ENCODE peak calls at places on chromosomes 12 and 14, in four cellular contexts. One of them, this sample, is unnamed.

GRCh38 chr12:2064078-2064507 is 11.3 kb downstream of the CACNA1C start:
- DNase-seq in A172: peak; percentile 18
- DNase-seq in NCI-H510A: no peak
- DNase-seq in stimulated activated CD8-positive, alpha-beta memory T cell treated with anti-CD3 and anti-CD28 coated beads, Interleukin-2, amount 100 ng/mL, for 1 hour: no peak
- DNase-seq in this sample: peak; percentile 75

GRCh38 chr12:98559666-98560065 is 33.8 kb upstream of the SLC25A3 start:
- DNase-seq in A172: no peak
- DNase-seq in stimulated activated CD8-positive, alpha-beta memory T cell treated with anti-CD3 and anti-CD28 coated beads, Interleukin-2, amount 100 ng/mL, for 1 hour: no peak
- DNase-seq in NCI-H510A: no peak
- DNase-seq in this sample: no peak

GRCh38 chr14:100536141-100536540 is 51.1 kb downstream of the BEGAIN start:
- DNase-seq in A172: no peak
- DNase-seq in NCI-H510A: no peak
- DNase-seq in stimulated activated CD8-positive, alpha-beta memory T cell treated with anti-CD3 and anti-CD28 coated beads, Interleukin-2, amount 100 ng/mL, for 1 hour: no peak
- DNase-seq in this sample: no peak

GRCh38 chr12:71032933-71033332 is 112.4 kb upstream of the PTPRR start:
- DNase-seq in stimulated activated CD8-positive, alpha-beta memory T cell treated with anti-CD3 and anti-CD28 coated beads, Interleukin-2, amount 100 ng/mL, for 1 hour: no peak
- DNase-seq in A172: no peak
- DNase-seq in NCI-H510A: no peak
- DNase-seq in this sample: no peak

GRCh38 chr12:75606146-75606545 is 94.7 kb upstream of the KRR1 start:
- DNase-seq in A172: no peak
- DNase-seq in stimulated activated CD8-positive, alpha-beta memory T cell treated with anti-CD3 and anti-CD28 coated beads, Interleukin-2, amount 100 ng/mL, for 1 hour: no peak
- DNase-seq in NCI-H510A: no peak
- DNase-seq in this sample: no peak

GRCh38 chr12:114688256-114688845 is 4.4 kb upstream of the TBX3 start:
- DNase-seq in NCI-H510A: no peak
- DNase-seq in A172: no peak
- DNase-seq in stimulated activated CD8-positive, alpha-beta memory T cell treated with anti-CD3 and anti-CD28 coated beads, Interleukin-2, amount 100 ng/mL, for 1 hour: no peak
- DNase-seq in this sample: no peak

GRCh38 chr14:73025544-73025943 is 1.4 kb downstream of the ZFYVE1 start:
- DNase-seq in A172: no peak
- DNase-seq in NCI-H510A: no peak
- DNase-seq in stimulated activated CD8-positive, alpha-beta memory T cell treated with anti-CD3 and anti-CD28 coated beads, Interleukin-2, amount 100 ng/mL, for 1 hour: no peak
- DNase-seq in this sample: no peak

GRCh38 chr12:78540621-78541336 is 323.8 kb upstream of the SYT1 start:
- DNase-seq in NCI-H510A: no peak
- DNase-seq in stimulated activated CD8-positive, alpha-beta memory T cell treated with anti-CD3 and anti-CD28 coated beads, Interleukin-2, amount 100 ng/mL, for 1 hour: no peak
- DNase-seq in A172: no peak
- DNase-seq in this sample: no peak

GRCh38 chr12:124554429-124555029 is 12.9 kb downstream of the NCOR2 start:
- DNase-seq in A172: peak; percentile 40
- DNase-seq in stimulated activated CD8-positive, alpha-beta memory T cell treated with anti-CD3 and anti-CD28 coated beads, Interleukin-2, amount 100 ng/mL, for 1 hour: no peak
- DNase-seq in NCI-H510A: peak; percentile 30
- DNase-seq in this sample: no peak

GRCh38 chr12:11482955-11483354 is 87.6 kb upstream of the PRB2 start:
- DNase-seq in stimulated activated CD8-positive, alpha-beta memory T cell treated with anti-CD3 and anti-CD28 coated beads, Interleukin-2, amount 100 ng/mL, for 1 hour: no peak
- DNase-seq in NCI-H510A: no peak
- DNase-seq in A172: no peak
- DNase-seq in this sample: peak; percentile 6

GRCh38 chr14:23638414-23639047 is 2.4 kb downstream of the DHRS2 start:
- DNase-seq in stimulated activated CD8-positive, alpha-beta memory T cell treated with anti-CD3 and anti-CD28 coated beads, Interleukin-2, amount 100 ng/mL, for 1 hour: no peak
- DNase-seq in NCI-H510A: no peak
- DNase-seq in A172: no peak
- DNase-seq in this sample: peak; percentile 56

GRCh38 chr12:125633686-125634085 is 568.5 kb downstream of the AACS start:
- DNase-seq in A172: no peak
- DNase-seq in stimulated activated CD8-positive, alpha-beta memory T cell treated with anti-CD3 and anti-CD28 coated beads, Interleukin-2, amount 100 ng/mL, for 1 hour: no peak
- DNase-seq in NCI-H510A: peak; percentile 14
- DNase-seq in this sample: no peak

GRCh38 chr12:64990991-64991570 is 130.0 kb downstream of the WIF1 start:
- DNase-seq in A172: no peak
- DNase-seq in stimulated activated CD8-positive, alpha-beta memory T cell treated with anti-CD3 and anti-CD28 coated beads, Interleukin-2, amount 100 ng/mL, for 1 hour: no peak
- DNase-seq in NCI-H510A: no peak
- DNase-seq in this sample: no peak

GRCh38 chr12:31745242-31745641 is 16.4 kb upstream of the AMN1 start:
- DNase-seq in A172: no peak
- DNase-seq in stimulated activated CD8-positive, alpha-beta memory T cell treated with anti-CD3 and anti-CD28 coated beads, Interleukin-2, amount 100 ng/mL, for 1 hour: no peak
- DNase-seq in NCI-H510A: no peak
- DNase-seq in this sample: no peak

GRCh38 chr12:107730942-107731341 is 30.0 kb downstream of the PRDM4 start:
- DNase-seq in NCI-H510A: no peak
- DNase-seq in stimulated activated CD8-positive, alpha-beta memory T cell treated with anti-CD3 and anti-CD28 coated beads, Interleukin-2, amount 100 ng/mL, for 1 hour: no peak
- DNase-seq in A172: no peak
- DNase-seq in this sample: no peak

GRCh38 chr12:46367351-46368029 is 5.1 kb downstream of the SLC38A2 start:
- DNase-seq in A172: no peak
- DNase-seq in NCI-H510A: no peak
- DNase-seq in stimulated activated CD8-positive, alpha-beta memory T cell treated with anti-CD3 and anti-CD28 coated beads, Interleukin-2, amount 100 ng/mL, for 1 hour: no peak
- DNase-seq in this sample: no peak

GRCh38 chr12:38934078-38934584 is 28.7 kb upstream of the CPNE8 start:
- DNase-seq in NCI-H510A: no peak
- DNase-seq in A172: no peak
- DNase-seq in stimulated activated CD8-positive, alpha-beta memory T cell treated with anti-CD3 and anti-CD28 coated beads, Interleukin-2, amount 100 ng/mL, for 1 hour: no peak
- DNase-seq in this sample: no peak

GRCh38 chr12:51771008-51771407 is 77.5 kb downstream of the FIGNL2 start:
- DNase-seq in stimulated activated CD8-positive, alpha-beta memory T cell treated with anti-CD3 and anti-CD28 coated beads, Interleukin-2, amount 100 ng/mL, for 1 hour: no peak
- DNase-seq in NCI-H510A: no peak
- DNase-seq in A172: no peak
- DNase-seq in this sample: no peak

GRCh38 chr12:44015333-44015941 is 179.6 kb downstream of the TMEM117 start:
- DNase-seq in NCI-H510A: no peak
- DNase-seq in stimulated activated CD8-positive, alpha-beta memory T cell treated with anti-CD3 and anti-CD28 coated beads, Interleukin-2, amount 100 ng/mL, for 1 hour: no peak
- DNase-seq in A172: peak; percentile 37
- DNase-seq in this sample: peak; percentile 30

GRCh38 chr14:68862954-68863594 is 70.2 kb upstream of the ZFP36L1 start:
- DNase-seq in stimulated activated CD8-positive, alpha-beta memory T cell treated with anti-CD3 and anti-CD28 coated beads, Interleukin-2, amount 100 ng/mL, for 1 hour: peak; percentile 44
- DNase-seq in A172: peak; percentile 69
- DNase-seq in NCI-H510A: peak; percentile 36
- DNase-seq in this sample: peak; percentile 81

GRCh38 chr14:24692382-24693352 is 58.7 kb upstream of the GZMB start:
- DNase-seq in A172: no peak
- DNase-seq in stimulated activated CD8-positive, alpha-beta memory T cell treated with anti-CD3 and anti-CD28 coated beads, Interleukin-2, amount 100 ng/mL, for 1 hour: peak; percentile 29
- DNase-seq in NCI-H510A: no peak
- DNase-seq in this sample: no peak

This sample was measured in Daoy.